ENCODE peak calls at places on chromosomes 5 and 9, in ten cellular contexts. I is IMR-90, K is heart right ventricle, T is breast epithelium, G is A549, F is AG04450, V is right atrium auricular region, Q is astrocyte, Z is HepG2, B is H1. U is an unnamed sample.

GRCh38 chr9:124590886-124591641 is 83.9 kb upstream of the NR5A1 start:
- DNase-seq in B (no peak), Z (no peak), G (no peak), F (no peak), K (no peak), T (no peak), V (no peak), Q (no peak), I (no peak), U (no peak)

GRCh38 chr5:153523196-153523595 is 32.7 kb downstream of the GRIA1 start:
- DNase-seq in K (no peak), Q (peak; percentile 62), I (peak; percentile 51), B (no peak), F (no peak), G (no peak), V (no peak), Z (no peak), T (no peak), U (no peak)

GRCh38 chr5:139668924-139669680 is 21.0 kb downstream of the CXXC5 start:
- DNase-seq in G (no peak), B (no peak), F (no peak), K (no peak), Q (no peak), Z (no peak), I (no peak), T (no peak), V (no peak), U (no peak)

GRCh38 chr9:127444283-127444920 is 6.8 kb downstream of the RPL12 start:
- DNase-seq in Q (no peak), B (no peak), V (no peak), T (no peak), K (no peak), F (no peak), I (no peak), G (no peak), Z (no peak), U (no peak)

GRCh38 chr5:55102345-55102744 is at the start of gene GZMA:
- DNase-seq in F (no peak), Z (no peak), V (no peak), K (no peak), B (no peak), T (no peak), I (no peak), G (no peak), Q (no peak), U (no peak)

GRCh38 chr5:55997742-55998351 is 3.1 kb upstream of the IL6ST start:
- DNase-seq in G (no peak), B (no peak), F (no peak), K (no peak), Z (no peak), I (peak; percentile 87), Q (peak; percentile 61), T (no peak), V (no peak), U (no peak)

GRCh38 chr5:42250-42649 is 49.7 kb upstream of the PLEKHG4B start:
- DNase-seq in B (no peak), T (no peak), Q (no peak), F (no peak), I (peak; percentile 4), G (no peak), Z (no peak), V (no peak), K (no peak), U (no peak)

GRCh38 chr5:139660105-139660915 is 12.2 kb downstream of the CXXC5 start:
- DNase-seq in I (no peak), Q (no peak), B (no peak), V (peak; percentile 79), F (no peak), T (peak; percentile 91), Z (no peak), G (no peak), K (peak; percentile 78), U (no peak)

GRCh38 chr5:177142029-177142681 is 8.6 kb downstream of the NSD1 start:
- DNase-seq in B (no peak), T (no peak), F (no peak), V (no peak), Z (no peak), G (no peak), I (peak; percentile 25), K (no peak), Q (no peak), U (no peak)

GRCh38 chr9:125911861-125912260 is 164.7 kb downstream of the PBX3 start:
- DNase-seq in G (no peak), I (peak; percentile 10), Q (peak; percentile 66), Z (no peak), V (no peak), T (no peak), F (no peak), B (no peak), K (no peak), U (no peak)

GRCh38 chr5:172410160-172410559 is 44.2 kb downstream of the SH3PXD2B start:
- DNase-seq in Z (no peak), G (no peak), B (no peak), K (no peak), I (peak; percentile 87), T (no peak), F (no peak), Q (peak; percentile 86), V (no peak), U (no peak)

GRCh38 chr9:87863882-87864465 is 18.7 kb upstream of the SPATA31E1 start:
- DNase-seq in F (no peak), G (no peak), B (no peak), K (no peak), I (no peak), Z (no peak), Q (no peak), T (no peak), V (no peak), U (peak; percentile 64)

GRCh38 chr9:134297581-134297980 is 28.7 kb upstream of the RXRA start:
- DNase-seq in B (no peak), G (no peak), Z (no peak), T (no peak), F (no peak), V (no peak), K (no peak), Q (no peak), I (no peak), U (no peak)

GRCh38 chr9:131226226-131226625 is 50.1 kb downstream of the FAM78A start:
- DNase-seq in B (no peak), Z (no peak), Q (no peak), G (no peak), I (no peak), K (no peak), F (no peak), V (no peak), T (no peak), U (no peak)

GRCh38 chr9:101372327-101373118 is 12.3 kb downstream of the BAAT start:
- DNase-seq in Z (no peak), G (no peak), K (no peak), Q (no peak), T (no peak), F (no peak), I (no peak), V (no peak), B (no peak), U (no peak)

GRCh38 chr9:136012651-136013050 is 51.5 kb upstream of the UBAC1 start:
- DNase-seq in B (no peak), I (peak; percentile 15), V (no peak), T (no peak), Q (peak; percentile 28), G (no peak), K (no peak), Z (no peak), F (no peak), U (no peak)

GRCh38 chr5:52822437-52822836 is 34.7 kb downstream of the ITGA1 start:
- DNase-seq in G (no peak), Q (no peak), T (no peak), I (no peak), Z (no peak), B (no peak), V (peak; percentile 70), K (peak; percentile 90), F (no peak), U (no peak)

GRCh38 chr9:97812247-97812543 is 40.8 kb upstream of the FOXE1 start:
- DNase-seq in F (no peak), K (no peak), T (no peak), Z (no peak), B (no peak), I (no peak), Q (no peak), G (no peak), V (no peak), U (no peak)

GRCh38 chr5:150904479-150905311 is at the start of gene ZNF300:
- DNase-seq in V (peak; percentile 83), T (peak; percentile 68), K (peak; percentile 88), B (peak; percentile 84), F (peak; percentile 88), Z (peak; percentile 85), Q (peak; percentile 95), I (peak; percentile 93), G (peak; percentile 78), U (peak; percentile 89)
- H3K9me3 ChIP-seq in V (peaks cover 80% of the 10 kb centered on the region), T (peaks cover 80% of the 10 kb centered on the region), K (peaks cover 90% of the 10 kb centered on the region), B (peaks cover 44% of the 10 kb centered on the region), F (peaks cover 5% of the 10 kb centered on the region), Z (peaks cover 70% of the 10 kb centered on the region), Q (peaks cover 28% of the 10 kb centered on the region), I (peaks cover 32% of the 10 kb centered on the region), G (peaks cover 73% of the 10 kb centered on the region), U (peaks cover 28% of the 10 kb centered on the region)

DNA sequence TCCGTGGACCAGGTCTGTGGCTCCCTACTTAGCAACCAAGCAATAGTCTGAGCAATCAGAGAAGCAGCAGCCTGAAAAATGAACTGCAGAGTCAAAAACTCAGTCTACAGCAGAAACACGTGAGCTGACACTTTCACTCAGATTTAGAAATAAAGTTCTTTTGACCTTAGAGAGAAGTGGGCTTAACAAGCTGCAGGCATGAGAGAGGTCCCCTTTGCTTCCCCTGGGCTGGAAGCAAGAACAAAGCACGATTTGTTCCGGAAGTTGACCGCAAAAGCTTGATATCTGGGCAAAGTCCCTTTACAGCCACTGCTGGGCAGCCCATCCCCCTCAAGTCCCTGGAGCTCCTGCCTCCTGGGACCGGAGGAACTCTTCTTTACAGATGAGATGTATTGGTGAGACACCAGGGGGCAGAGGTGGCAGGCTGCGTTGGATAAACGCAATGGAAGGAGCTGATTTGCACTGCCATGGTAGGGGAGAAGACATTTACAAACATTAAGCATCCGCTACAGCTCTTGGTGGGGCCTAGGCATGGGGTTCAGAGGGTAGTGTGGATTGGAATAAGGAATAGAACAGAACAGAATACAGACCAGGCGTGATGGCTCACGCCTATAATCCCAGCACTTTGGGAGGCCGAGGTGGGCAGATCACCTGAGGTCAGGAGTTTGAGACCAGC is 5.8 kb upstream of the SOWAHA start:
- DNase-seq in F (no peak), I (no peak), G (peak; percentile 61), Z (peak; percentile 99), K (no peak), B (no peak), Q (no peak), T (no peak), V (no peak), U (no peak)
- TF ChIP-seq CTCF in F (peak; percentile 27), I (peak; percentile 16), G (peak; percentile 30), Z (peak; percentile 92), K (no peak), B (peak; percentile 70), Q (no peak), T (no peak), V (no peak), U (no peak)

GRCh38 chr5:180274695-180275094 is 17.2 kb downstream of the MAPK9 start:
- DNase-seq in T (no peak), K (no peak), V (no peak), Z (no peak), I (no peak), Q (no peak), B (no peak), G (no peak), F (no peak), U (no peak)
- H3K9me3 ChIP-seq in T (peaks cover 39% of the 10 kb centered on the region), K (peaks cover 63% of the 10 kb centered on the region), V (peaks cover 43% of the 10 kb centered on the region), Z (no peaks in the 10 kb centered on the region), I (peaks cover 25% of the 10 kb centered on the region), Q (peaks cover 17% of the 10 kb centered on the region), B (peaks cover 5% of the 10 kb centered on the region), G (peaks cover 90% of the 10 kb centered on the region), F (peaks cover 29% of the 10 kb centered on the region), U (peaks cover 12% of the 10 kb centered on the region)

GRCh38 chr5:149376711-149377447 is 2.2 kb downstream of the IL17B start:
- DNase-seq in B (no peak), K (no peak), F (no peak), V (no peak), Z (no peak), G (no peak), T (no peak), Q (no peak), I (no peak), U (no peak)
- TF ChIP-seq CTCF in B (no peak), K (no peak), F (no peak), V (no peak), Z (no peak), G (no peak), T (no peak), Q (no peak), I (no peak), U (no peak)